ENCODE peak calls at places on chromosome 6, in six cellular contexts. D is GM23338, C is GM23248, H is OCI-LY7, Q is SK-N-SH, P is neural progenitor cell. T is an unnamed sample.

GRCh38 chr6:52115891-52116604 is 28.6 kb upstream of the PKHD1 start:
- DNase-seq in D (no peak), C (no peak), H (no peak), Q (no peak), P (no peak), T (no peak)

GRCh38 chr6:112203577-112204349 is 50.6 kb downstream of the LAMA4 start:
- DNase-seq in D (no peak), C (peak), H (no peak), Q (no peak), P (no peak), T (peak)

GRCh38 chr6:52537001-52537753 is 39.7 kb downstream of the TRAM2 start:
- DNase-seq in D (no peak), C (peak), H (peak), Q (no peak), P (no peak), T (no peak)

GRCh38 chr6:78829407-78829806 is 37.9 kb upstream of the IRAK1BP1 start:
- DNase-seq in D (no peak), C (no peak), H (no peak), Q (no peak), P (no peak), T (no peak)

GRCh38 chr6:158589371-158589770 is 29.5 kb downstream of the TMEM181 start:
- DNase-seq in D (no peak), C (no peak), H (no peak), Q (no peak), P (no peak), T (no peak)

GRCh38 chr6:90934081-90934480 is 347.2 kb upstream of the MAP3K7 start:
- DNase-seq in D (peak), C (no peak), H (no peak), Q (no peak), P (peak), T (no peak)

GRCh38 chr6:6820688-6821238 is 232.2 kb downstream of the LY86 start:
- DNase-seq in D (no peak), C (no peak), H (no peak), Q (no peak), P (peak), T (peak)

GRCh38 chr6:149268768-149269167 is 48.7 kb upstream of the TAB2 start:
- DNase-seq in D (no peak), C (no peak), H (no peak), Q (no peak), P (no peak), T (no peak)

GRCh38 chr6:70700922-70701876 is 33.5 kb downstream of the SMAP1 start:
- DNase-seq in D (no peak), C (no peak), H (no peak), Q (no peak), P (no peak), T (no peak)

GRCh38 chr6:53347250-53347920 is 1.4 kb downstream of the ELOVL5 start:
- DNase-seq in D (peak), C (peak), H (peak), Q (no peak), P (no peak), T (no peak)

GRCh38 chr6:157263146-157263545 is 60.2 kb downstream of the TMEM242 start:
- DNase-seq in D (no peak), C (no peak), H (no peak), Q (no peak), P (no peak), T (no peak)

GRCh38 chr6:355373-355772 is 36.2 kb upstream of the IRF4 start:
- DNase-seq in D (no peak), C (no peak), H (no peak), Q (no peak), P (no peak), T (no peak)

GRCh38 chr6:24125980-24126379 is at the start of gene NRSN1:
- DNase-seq in D (peak), C (no peak), H (no peak), Q (peak), P (peak), T (no peak)

GRCh38 chr6:15922510-15923307 is 206.2 kb upstream of the MYLIP start:
- DNase-seq in D (no peak), C (peak), H (no peak), Q (no peak), P (no peak), T (no peak)

GRCh38 chr6:126548301-126548700 is 208.4 kb downstream of the CENPW start:
- DNase-seq in D (no peak), C (peak), H (no peak), Q (no peak), P (no peak), T (no peak)

GRCh38 chr6:133973109-133973971 is 20.3 kb downstream of the TBPL1 start:
- DNase-seq in D (peak), C (peak), H (peak), Q (peak), P (peak), T (peak)

GRCh38 chr6:103617642-103618041 is 1242.1 kb downstream of the HACE1 start:
- DNase-seq in D (no peak), C (no peak), H (no peak), Q (no peak), P (no peak), T (no peak)

GRCh38 chr6:18609715-18610114 is 222.6 kb downstream of the RNF144B start:
- DNase-seq in D (no peak), C (no peak), H (no peak), Q (no peak), P (no peak), T (no peak)

GRCh38 chr6:11969092-11969491 is 43.0 kb upstream of the HIVEP1 start:
- DNase-seq in D (no peak), C (peak), H (no peak), Q (no peak), P (no peak), T (no peak)

GRCh38 chr6:129774697-129775447 is 64.9 kb upstream of the ARHGAP18 start:
- DNase-seq in D (peak), C (peak), H (peak), Q (peak), P (peak), T (peak)

GRCh38 chr6:80457044-80457933 is 350.8 kb downstream of the BCKDHB start:
- DNase-seq in D (no peak), C (peak), H (no peak), Q (no peak), P (no peak), T (peak)
- TF ChIP-seq EZH2phosphoT487 in D (no peak), C (no peak), H (no peak), Q (no peak), P (no peak), T (no peak)

DNA sequence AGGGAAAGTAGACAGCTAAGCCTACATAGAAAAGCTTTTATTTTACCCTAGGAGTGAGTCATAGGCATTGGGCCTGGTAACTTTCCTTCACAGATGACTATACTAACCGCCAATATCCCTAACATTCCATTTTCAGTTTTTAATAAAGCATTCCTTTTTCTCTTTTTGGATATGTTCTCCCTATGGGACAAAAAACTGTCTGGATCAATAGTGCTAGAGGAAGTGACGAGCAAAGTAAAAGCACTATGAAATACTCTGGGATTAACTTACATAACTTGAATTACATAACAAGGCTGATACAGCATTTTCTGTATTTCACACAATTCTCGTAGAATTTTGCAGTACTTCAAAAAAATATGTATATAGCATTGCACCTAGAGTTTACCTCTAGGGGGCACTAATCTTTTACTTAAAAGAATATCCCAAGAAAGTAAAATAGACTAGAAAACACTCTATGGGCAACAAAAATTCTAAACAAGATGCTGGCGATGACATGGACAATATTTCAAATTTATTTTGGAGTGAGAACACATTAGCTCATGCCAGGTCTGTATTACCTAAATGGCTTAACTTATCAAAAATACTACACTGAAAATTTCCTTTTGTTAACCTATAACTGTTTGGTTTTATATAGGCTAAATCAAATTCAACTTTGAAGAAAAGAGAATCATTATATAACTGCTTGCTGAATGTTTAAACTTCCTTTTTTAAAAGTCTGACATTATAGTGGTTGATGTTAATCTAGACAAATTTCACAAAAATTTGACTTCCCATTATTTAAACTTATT is 66.3 kb upstream of the DST start:
- DNase-seq in D (peak), C (peak), H (peak), Q (peak), P (peak), T (peak)
- TF ChIP-seq EZH2phosphoT487 in D (no peak), C (no peak), H (no peak), Q (no peak), P (no peak), T (no peak)

GRCh38 chr6:147285087-147285855 is 81.1 kb downstream of the STXBP5 start:
- DNase-seq in D (peak), C (peak), H (peak), Q (peak), P (peak), T (peak)
- TF ChIP-seq EZH2phosphoT487 in D (no peak), C (no peak), H (no peak), Q (no peak), P (no peak), T (no peak)

GRCh38 chr6:170062209-170062903 is 228.5 kb downstream of the DLL1 start:
- DNase-seq in D (no peak), C (no peak), H (no peak), Q (no peak), P (no peak), T (no peak)

GRCh38 chr6:170057034-170057734 is 233.7 kb downstream of the DLL1 start:
- DNase-seq in D (no peak), C (no peak), H (no peak), Q (no peak), P (no peak), T (no peak)

GRCh38 chr6:170057961-170058877 is 232.7 kb downstream of the DLL1 start:
- DNase-seq in D (no peak), C (no peak), H (no peak), Q (no peak), P (no peak), T (no peak)

GRCh38 chr6:170056329-170056728 is 234.5 kb downstream of the DLL1 start:
- DNase-seq in D (no peak), C (no peak), H (no peak), Q (no peak), P (no peak), T (no peak)

DNA sequence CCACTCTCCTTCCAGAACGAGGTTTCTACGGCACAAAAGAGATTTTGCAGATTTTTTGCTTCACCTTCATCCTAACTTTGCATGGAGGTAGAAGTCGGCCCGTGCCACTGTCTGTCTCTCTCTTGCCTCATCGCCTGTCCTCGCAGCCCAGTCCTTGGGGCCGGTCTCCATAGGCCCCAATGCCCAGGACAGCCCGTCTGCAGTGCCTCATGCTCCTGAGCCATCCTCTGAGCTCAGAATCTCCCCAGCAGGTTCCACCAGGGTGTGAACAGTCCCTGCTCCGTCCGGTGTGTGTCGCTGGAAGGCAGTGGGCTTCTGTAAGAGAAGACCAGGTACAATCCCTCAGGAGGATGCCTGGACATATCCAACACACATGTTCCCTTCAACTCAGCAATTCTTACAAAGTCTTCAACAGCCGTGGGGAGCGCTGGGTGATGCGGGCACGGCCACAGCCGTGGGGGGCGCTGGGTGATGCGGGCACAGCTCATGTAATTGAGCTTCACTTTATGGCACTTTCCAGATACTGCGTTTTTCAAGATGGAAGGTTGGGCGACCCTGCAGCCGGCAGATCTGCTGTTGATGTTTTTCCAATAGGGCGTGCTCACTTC is 231.9 kb downstream of the DLL1 start:
- DNase-seq in D (no peak), C (no peak), H (no peak), Q (no peak), P (no peak), T (no peak)
- TF ChIP-seq EZH2phosphoT487 in D (no peak), C (no peak), H (no peak), Q (no peak), P (no peak), T (no peak)

DNA sequence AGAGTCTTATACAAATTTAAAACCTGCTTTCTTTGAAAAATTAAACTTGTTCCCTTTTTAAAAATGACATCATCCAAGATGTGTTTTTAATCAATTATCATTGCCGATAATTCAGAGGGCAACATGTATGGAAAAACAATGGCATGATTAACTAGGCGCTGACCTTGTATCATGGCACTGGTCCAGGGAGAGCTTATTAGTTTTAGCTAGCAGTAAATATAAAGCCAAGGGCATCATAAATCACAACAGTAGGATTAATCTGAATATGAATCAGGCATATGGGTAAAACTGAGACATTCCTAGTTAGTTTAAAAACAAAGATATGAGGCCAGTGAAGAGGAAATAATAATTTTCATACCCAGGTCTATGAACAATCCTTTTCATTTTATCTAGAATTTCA is 374.0 kb downstream of the HDGFL1 start:
- DNase-seq in D (no peak), C (no peak), H (no peak), Q (no peak), P (no peak), T (no peak)
- TF ChIP-seq EZH2phosphoT487 in D (no peak), C (no peak), H (no peak), Q (no peak), P (no peak), T (no peak)

T was measured in HCT116.